ENCODE peak calls at places on chromosome 18, in four cellular contexts. S is endothelial cell of umbilical vein, I is PC-9, V is fibroblast of lung. E is an unnamed sample. For H3K36me3, the result is how much of the 10 kb centered on the place peaks cover.

GRCh38 chr18:23401400-23402347 is 51.4 kb upstream of the RIOK3 start:
- DNase-seq in S (peak), I (peak), V (peak), E (peak)

GRCh38 chr18:3794537-3795348 is 344.8 kb downstream of the TGIF1 start:
- DNase-seq in S (peak), I (peak), V (peak), E (peak)

GRCh38 chr18:51429644-51430043 is 232.2 kb upstream of the MEX3C start:
- DNase-seq in S (no peak), I (no peak), V (no peak), E (no peak)

GRCh38 chr18:58257461-58257860 is 213.4 kb downstream of the NEDD4L start:
- DNase-seq in S (no peak), I (no peak), V (peak), E (no peak)

GRCh38 chr18:71442830-71443229 is 1101.3 kb downstream of the CBLN2 start:
- DNase-seq in S (no peak), I (no peak), V (peak), E (no peak)

GRCh38 chr18:45365835-45366234 is 249.4 kb upstream of the SLC14A2 start:
- DNase-seq in S (no peak), I (no peak), V (no peak), E (no peak)

GRCh38 chr18:45557296-45557695 is 58.0 kb upstream of the SLC14A2 start:
- DNase-seq in S (no peak), I (no peak), V (no peak), E (no peak)

GRCh38 chr18:62828091-62828640 is 112.8 kb downstream of the PHLPP1 start:
- DNase-seq in S (peak), I (no peak), V (no peak), E (no peak)

GRCh38 chr18:79548986-79549637 is 130.5 kb upstream of the CTDP1 start:
- DNase-seq in S (no peak), I (no peak), V (no peak), E (no peak)

GRCh38 chr18:57428221-57429150 is 6.7 kb upstream of the ONECUT2 start:
- DNase-seq in S (no peak), I (no peak), V (no peak), E (no peak)

GRCh38 chr18:29430416-29430815 is 1253.5 kb upstream of the CDH2 start:
- DNase-seq in S (no peak), I (no peak), V (no peak), E (no peak)

GRCh38 chr18:48024009-48024512 is 93.6 kb upstream of the SMAD2 start:
- DNase-seq in S (no peak), I (no peak), V (no peak), E (no peak)
- H3K4me2 ChIP-seq in S (no peak), I (peak), V (no peak), E (no peak)

GRCh38 chr18:36627616-36628015 is 201.2 kb downstream of the TPGS2 start:
- DNase-seq in S (no peak), I (no peak), V (no peak), E (no peak)

GRCh38 chr18:36630917-36631316 is 197.9 kb downstream of the TPGS2 start:
- DNase-seq in S (no peak), I (no peak), V (no peak), E (no peak)

GRCh38 chr18:36628435-36629094 is 200.2 kb downstream of the TPGS2 start:
- DNase-seq in S (no peak), I (no peak), V (peak), E (peak)

GRCh38 chr18:36629095-36629604 is 199.7 kb downstream of the TPGS2 start:
- DNase-seq in S (no peak), I (no peak), V (no peak), E (no peak)

DNA sequence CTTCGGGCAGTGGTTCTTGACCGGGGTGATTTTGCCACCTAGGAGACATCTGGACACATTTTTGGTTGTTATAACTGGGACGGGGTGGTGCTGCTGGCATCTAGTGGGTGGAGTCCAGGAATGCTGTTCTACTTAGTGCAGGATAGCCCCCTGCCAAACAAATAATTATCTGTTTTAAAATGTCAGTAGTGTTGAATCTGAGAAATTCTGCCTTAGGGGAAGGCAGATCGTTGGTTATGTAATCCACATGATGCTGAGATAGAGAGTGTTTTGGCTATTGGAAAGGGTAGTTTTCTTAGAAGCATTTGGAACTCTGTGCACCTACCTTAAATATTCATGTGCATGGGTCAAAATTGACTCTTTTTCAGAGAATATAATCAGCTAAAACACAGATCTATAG is 199.0 kb downstream of the TPGS2 start:
- DNase-seq in S (no peak), I (no peak), V (no peak), E (no peak)
- H3K36me3 ChIP-seq in S (under half), I (under half), V (under half), E (under half)

DNA sequence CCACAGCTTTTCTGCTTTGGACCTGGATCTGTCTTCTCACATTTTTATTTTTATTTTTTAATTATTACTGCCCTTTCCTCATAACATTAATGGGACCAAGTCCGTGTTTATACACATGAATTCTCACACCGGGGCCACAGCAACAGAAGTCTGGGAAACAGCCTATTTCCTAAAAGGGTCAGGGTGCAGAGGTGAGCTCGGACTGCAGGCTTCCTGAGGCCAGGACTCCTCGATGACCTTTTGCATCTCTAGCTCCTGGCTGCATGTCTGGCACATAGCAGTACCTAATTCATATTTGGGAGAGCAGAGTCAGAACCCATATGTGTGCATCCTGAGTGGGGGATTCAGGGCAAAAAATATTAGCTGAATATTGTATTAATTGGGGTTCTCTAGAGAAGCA is 9.6 kb upstream of the RAB31 start:
- DNase-seq in S (no peak), I (no peak), V (no peak), E (no peak)
- H3K4me2 ChIP-seq in S (no peak), I (no peak), V (no peak), E (no peak)

GRCh38 chr18:21522530-21522929 is 78.0 kb downstream of the ESCO1 start:
- DNase-seq in S (no peak), I (no peak), V (no peak), E (no peak)

DNA sequence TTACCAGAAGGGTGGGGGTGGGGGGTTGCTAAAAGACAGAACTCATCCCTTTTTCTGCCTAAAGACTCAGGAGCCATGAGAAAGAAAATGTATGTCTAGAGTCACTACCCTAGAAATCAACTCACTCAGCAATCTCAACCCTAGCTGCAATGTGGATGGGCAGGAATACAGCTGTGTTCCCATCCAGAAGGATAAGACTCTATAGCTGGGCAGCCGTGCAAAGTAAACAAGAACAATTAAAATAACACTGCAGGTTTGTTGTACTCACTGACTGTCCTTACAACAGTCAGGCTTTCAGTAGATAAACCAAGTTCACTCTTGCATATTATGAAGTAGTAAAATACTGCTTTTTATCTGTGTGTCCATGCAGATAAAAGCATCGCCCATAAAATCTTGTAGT is 74.0 kb downstream of the ESCO1 start:
- DNase-seq in S (no peak), I (no peak), V (no peak), E (no peak)
- H3K36me3 ChIP-seq in S (under half), I (under half), V (under half), E (under half)

GRCh38 chr18:33676593-33676992 is 98.6 kb downstream of the ASXL3 start:
- DNase-seq in S (no peak), I (no peak), V (no peak), E (no peak)

GRCh38 chr18:33677891-33678290 is 99.9 kb downstream of the ASXL3 start:
- DNase-seq in S (no peak), I (no peak), V (no peak), E (no peak)

GRCh38 chr18:33682436-33682835 is 104.4 kb downstream of the ASXL3 start:
- DNase-seq in S (no peak), I (no peak), V (no peak), E (no peak)
- H3K4me2 ChIP-seq in S (no peak), I (no peak), V (no peak), E (no peak)

DNA sequence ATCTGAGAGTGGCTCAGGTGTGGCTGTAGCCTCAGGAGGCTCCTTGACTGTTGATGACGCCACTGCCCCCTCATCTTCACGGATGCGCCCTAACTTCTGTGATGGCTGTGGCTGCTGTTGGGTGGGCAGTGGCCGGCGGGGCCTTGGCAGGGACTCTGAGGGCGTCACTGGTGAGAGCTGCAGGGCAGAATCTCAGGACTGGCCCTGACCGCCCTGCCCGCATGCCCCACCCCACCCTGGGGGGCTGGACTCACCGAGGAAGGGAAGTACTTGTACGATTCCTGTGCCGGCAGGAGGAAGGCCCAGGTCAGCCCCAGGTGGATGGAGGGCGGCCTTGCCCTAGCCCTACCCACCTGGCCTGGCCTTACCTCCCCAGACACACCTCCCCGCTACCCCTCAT is 2.4 kb downstream of the CXXC1 start:
- DNase-seq in S (no peak), I (no peak), V (no peak), E (no peak)
- H3K36me3 ChIP-seq in S (under half), I (under half), V (under half), E (under half)